ENCODE peak calls at places on chromosomes 5 and 9, in ten cellular contexts. One of them, this sample, is unnamed.

GRCh38 chr5:154824070-154824469 is 26.3 kb downstream of the FAXDC2 start:
- DNase-seq in T-cell: no peak
- DNase-seq in stromal cell of bone marrow: no peak
- DNase-seq in amniotic stem cell: no peak
- DNase-seq in coronary artery: no peak
- DNase-seq in iPS DF 19.7: no peak
- DNase-seq in stimulated activated CD8-positive, alpha-beta memory T cell treated with anti-CD3 and anti-CD28 coated beads, Interleukin-4, amount 100 ng/mL, for 48 hours: no peak
- DNase-seq in islet precursor cell: no peak
- DNase-seq in B cell: no peak
- DNase-seq in cardiac muscle cell: no peak
- DNase-seq in this sample: no peak

GRCh38 chr9:133771486-133772482 is 33.6 kb upstream of the SARDH start:
- DNase-seq in T-cell: no peak
- DNase-seq in stromal cell of bone marrow: no peak
- DNase-seq in amniotic stem cell: no peak
- DNase-seq in coronary artery: peak; percentile 62
- DNase-seq in iPS DF 19.7: no peak
- DNase-seq in stimulated activated CD8-positive, alpha-beta memory T cell treated with anti-CD3 and anti-CD28 coated beads, Interleukin-4, amount 100 ng/mL, for 48 hours: no peak
- DNase-seq in islet precursor cell: peak; percentile 46
- DNase-seq in B cell: no peak
- DNase-seq in cardiac muscle cell: no peak
- DNase-seq in this sample: no peak

GRCh38 chr5:73303139-73304079 is 130.4 kb downstream of the TMEM174 start:
- DNase-seq in T-cell: no peak
- DNase-seq in stromal cell of bone marrow: no peak
- DNase-seq in amniotic stem cell: no peak
- DNase-seq in coronary artery: no peak
- DNase-seq in iPS DF 19.7: no peak
- DNase-seq in stimulated activated CD8-positive, alpha-beta memory T cell treated with anti-CD3 and anti-CD28 coated beads, Interleukin-4, amount 100 ng/mL, for 48 hours: no peak
- DNase-seq in islet precursor cell: peak; percentile 78
- DNase-seq in B cell: peak; percentile 34
- DNase-seq in cardiac muscle cell: no peak
- DNase-seq in this sample: no peak

GRCh38 chr5:22889714-22890113 is 36.6 kb upstream of the CDH12 start:
- DNase-seq in T-cell: no peak
- DNase-seq in stromal cell of bone marrow: no peak
- DNase-seq in amniotic stem cell: no peak
- DNase-seq in coronary artery: no peak
- DNase-seq in iPS DF 19.7: no peak
- DNase-seq in stimulated activated CD8-positive, alpha-beta memory T cell treated with anti-CD3 and anti-CD28 coated beads, Interleukin-4, amount 100 ng/mL, for 48 hours: no peak
- DNase-seq in islet precursor cell: no peak
- DNase-seq in B cell: no peak
- DNase-seq in cardiac muscle cell: no peak
- DNase-seq in this sample: no peak

GRCh38 chr5:80220268-80220897 is 35.5 kb downstream of the SERINC5 start:
- DNase-seq in T-cell: no peak
- DNase-seq in stromal cell of bone marrow: no peak
- DNase-seq in amniotic stem cell: no peak
- DNase-seq in coronary artery: no peak
- DNase-seq in iPS DF 19.7: no peak
- DNase-seq in stimulated activated CD8-positive, alpha-beta memory T cell treated with anti-CD3 and anti-CD28 coated beads, Interleukin-4, amount 100 ng/mL, for 48 hours: no peak
- DNase-seq in islet precursor cell: no peak
- DNase-seq in B cell: no peak
- DNase-seq in cardiac muscle cell: no peak
- DNase-seq in this sample: no peak

GRCh38 chr9:37675661-37676060 is 24.9 kb downstream of the FRMPD1 start:
- DNase-seq in T-cell: no peak
- DNase-seq in stromal cell of bone marrow: no peak
- DNase-seq in amniotic stem cell: no peak
- DNase-seq in coronary artery: no peak
- DNase-seq in iPS DF 19.7: no peak
- DNase-seq in stimulated activated CD8-positive, alpha-beta memory T cell treated with anti-CD3 and anti-CD28 coated beads, Interleukin-4, amount 100 ng/mL, for 48 hours: no peak
- DNase-seq in islet precursor cell: no peak
- DNase-seq in B cell: no peak
- DNase-seq in cardiac muscle cell: no peak
- DNase-seq in this sample: no peak

GRCh38 chr5:1856596-1857255 is 26.0 kb downstream of the IRX4 start:
- DNase-seq in T-cell: no peak
- DNase-seq in stromal cell of bone marrow: no peak
- DNase-seq in amniotic stem cell: no peak
- DNase-seq in coronary artery: no peak
- DNase-seq in iPS DF 19.7: no peak
- DNase-seq in stimulated activated CD8-positive, alpha-beta memory T cell treated with anti-CD3 and anti-CD28 coated beads, Interleukin-4, amount 100 ng/mL, for 48 hours: no peak
- DNase-seq in islet precursor cell: no peak
- DNase-seq in B cell: no peak
- DNase-seq in cardiac muscle cell: no peak
- DNase-seq in this sample: no peak

GRCh38 chr9:123933801-123934200 is 3.9 kb upstream of the DENND1A start:
- DNase-seq in T-cell: no peak
- DNase-seq in stromal cell of bone marrow: no peak
- DNase-seq in amniotic stem cell: no peak
- DNase-seq in coronary artery: no peak
- DNase-seq in iPS DF 19.7: no peak
- DNase-seq in stimulated activated CD8-positive, alpha-beta memory T cell treated with anti-CD3 and anti-CD28 coated beads, Interleukin-4, amount 100 ng/mL, for 48 hours: no peak
- DNase-seq in islet precursor cell: no peak
- DNase-seq in B cell: no peak
- DNase-seq in cardiac muscle cell: no peak
- DNase-seq in this sample: no peak

GRCh38 chr5:31029925-31030324 is 163.6 kb upstream of the CDH6 start:
- DNase-seq in T-cell: no peak
- DNase-seq in stromal cell of bone marrow: no peak
- DNase-seq in amniotic stem cell: no peak
- DNase-seq in coronary artery: no peak
- DNase-seq in iPS DF 19.7: no peak
- DNase-seq in stimulated activated CD8-positive, alpha-beta memory T cell treated with anti-CD3 and anti-CD28 coated beads, Interleukin-4, amount 100 ng/mL, for 48 hours: no peak
- DNase-seq in islet precursor cell: no peak
- DNase-seq in B cell: no peak
- DNase-seq in cardiac muscle cell: no peak
- DNase-seq in this sample: no peak

GRCh38 chr5:139431706-139432105 is 7.6 kb downstream of the DNAJC18 start:
- DNase-seq in T-cell: no peak
- DNase-seq in stromal cell of bone marrow: no peak
- DNase-seq in amniotic stem cell: no peak
- DNase-seq in coronary artery: no peak
- DNase-seq in iPS DF 19.7: no peak
- DNase-seq in stimulated activated CD8-positive, alpha-beta memory T cell treated with anti-CD3 and anti-CD28 coated beads, Interleukin-4, amount 100 ng/mL, for 48 hours: no peak
- DNase-seq in islet precursor cell: no peak
- DNase-seq in B cell: no peak
- DNase-seq in cardiac muscle cell: no peak
- DNase-seq in this sample: no peak

GRCh38 chr9:1460143-1460769 is 410.1 kb downstream of the DMRT2 start:
- DNase-seq in T-cell: no peak
- DNase-seq in stromal cell of bone marrow: no peak
- DNase-seq in amniotic stem cell: no peak
- DNase-seq in coronary artery: no peak
- DNase-seq in iPS DF 19.7: no peak
- DNase-seq in stimulated activated CD8-positive, alpha-beta memory T cell treated with anti-CD3 and anti-CD28 coated beads, Interleukin-4, amount 100 ng/mL, for 48 hours: no peak
- DNase-seq in islet precursor cell: no peak
- DNase-seq in B cell: no peak
- DNase-seq in cardiac muscle cell: peak; percentile 10
- DNase-seq in this sample: no peak

GRCh38 chr9:89621031-89621430 is 16.2 kb downstream of the GADD45G start:
- DNase-seq in T-cell: no peak
- DNase-seq in stromal cell of bone marrow: no peak
- DNase-seq in amniotic stem cell: no peak
- DNase-seq in coronary artery: no peak
- DNase-seq in iPS DF 19.7: no peak
- DNase-seq in stimulated activated CD8-positive, alpha-beta memory T cell treated with anti-CD3 and anti-CD28 coated beads, Interleukin-4, amount 100 ng/mL, for 48 hours: no peak
- DNase-seq in islet precursor cell: no peak
- DNase-seq in B cell: no peak
- DNase-seq in cardiac muscle cell: no peak
- DNase-seq in this sample: no peak

GRCh38 chr5:31113101-31113500 is 80.4 kb upstream of the CDH6 start:
- DNase-seq in T-cell: no peak
- DNase-seq in stromal cell of bone marrow: peak; percentile 31
- DNase-seq in amniotic stem cell: no peak
- DNase-seq in coronary artery: no peak
- DNase-seq in iPS DF 19.7: no peak
- DNase-seq in stimulated activated CD8-positive, alpha-beta memory T cell treated with anti-CD3 and anti-CD28 coated beads, Interleukin-4, amount 100 ng/mL, for 48 hours: no peak
- DNase-seq in islet precursor cell: no peak
- DNase-seq in B cell: no peak
- DNase-seq in cardiac muscle cell: peak; percentile 60
- DNase-seq in this sample: peak; percentile 42

GRCh38 chr5:109630109-109630508 is 59.6 kb upstream of the MAN2A1 start:
- DNase-seq in T-cell: no peak
- DNase-seq in stromal cell of bone marrow: peak; percentile 6
- DNase-seq in amniotic stem cell: no peak
- DNase-seq in coronary artery: no peak
- DNase-seq in iPS DF 19.7: no peak
- DNase-seq in stimulated activated CD8-positive, alpha-beta memory T cell treated with anti-CD3 and anti-CD28 coated beads, Interleukin-4, amount 100 ng/mL, for 48 hours: no peak
- DNase-seq in islet precursor cell: no peak
- DNase-seq in B cell: no peak
- DNase-seq in cardiac muscle cell: peak; percentile 0
- DNase-seq in this sample: no peak

GRCh38 chr5:173875189-173875588 is 13.0 kb upstream of the CPEB4 start:
- DNase-seq in T-cell: no peak
- DNase-seq in stromal cell of bone marrow: no peak
- DNase-seq in amniotic stem cell: no peak
- DNase-seq in coronary artery: no peak
- DNase-seq in iPS DF 19.7: no peak
- DNase-seq in stimulated activated CD8-positive, alpha-beta memory T cell treated with anti-CD3 and anti-CD28 coated beads, Interleukin-4, amount 100 ng/mL, for 48 hours: no peak
- DNase-seq in islet precursor cell: no peak
- DNase-seq in B cell: no peak
- DNase-seq in cardiac muscle cell: no peak
- DNase-seq in this sample: no peak

GRCh38 chr5:61625682-61626620 is 293.9 kb downstream of the ZSWIM6 start:
- DNase-seq in T-cell: no peak
- DNase-seq in stromal cell of bone marrow: no peak
- DNase-seq in amniotic stem cell: no peak
- DNase-seq in coronary artery: no peak
- DNase-seq in iPS DF 19.7: no peak
- DNase-seq in stimulated activated CD8-positive, alpha-beta memory T cell treated with anti-CD3 and anti-CD28 coated beads, Interleukin-4, amount 100 ng/mL, for 48 hours: peak; percentile 67
- DNase-seq in islet precursor cell: peak; percentile 90
- DNase-seq in B cell: peak; percentile 59
- DNase-seq in cardiac muscle cell: peak; percentile 58
- DNase-seq in this sample: peak; percentile 82

GRCh38 chr5:50962934-50963646 is 296.7 kb downstream of the PARP8 start:
- DNase-seq in T-cell: no peak
- DNase-seq in stromal cell of bone marrow: peak; percentile 36
- DNase-seq in amniotic stem cell: peak; percentile 3
- DNase-seq in coronary artery: no peak
- DNase-seq in iPS DF 19.7: no peak
- DNase-seq in stimulated activated CD8-positive, alpha-beta memory T cell treated with anti-CD3 and anti-CD28 coated beads, Interleukin-4, amount 100 ng/mL, for 48 hours: peak; percentile 83
- DNase-seq in islet precursor cell: peak; percentile 87
- DNase-seq in B cell: peak; percentile 72
- DNase-seq in cardiac muscle cell: peak; percentile 68
- DNase-seq in this sample: peak; percentile 89

GRCh38 chr9:20040991-20041606 is 252.3 kb upstream of the SLC24A2 start:
- DNase-seq in T-cell: no peak
- DNase-seq in stromal cell of bone marrow: no peak
- DNase-seq in amniotic stem cell: no peak
- DNase-seq in coronary artery: no peak
- DNase-seq in iPS DF 19.7: no peak
- DNase-seq in stimulated activated CD8-positive, alpha-beta memory T cell treated with anti-CD3 and anti-CD28 coated beads, Interleukin-4, amount 100 ng/mL, for 48 hours: no peak
- DNase-seq in islet precursor cell: no peak
- DNase-seq in B cell: no peak
- DNase-seq in cardiac muscle cell: no peak
- DNase-seq in this sample: no peak

GRCh38 chr5:68839019-68839552 is 254.7 kb upstream of the SLC30A5 start:
- DNase-seq in T-cell: no peak
- DNase-seq in stromal cell of bone marrow: peak; percentile 36
- DNase-seq in amniotic stem cell: peak; percentile 74
- DNase-seq in coronary artery: no peak
- DNase-seq in iPS DF 19.7: no peak
- DNase-seq in stimulated activated CD8-positive, alpha-beta memory T cell treated with anti-CD3 and anti-CD28 coated beads, Interleukin-4, amount 100 ng/mL, for 48 hours: no peak
- DNase-seq in islet precursor cell: no peak
- DNase-seq in B cell: no peak
- DNase-seq in cardiac muscle cell: peak; percentile 16
- DNase-seq in this sample: no peak

GRCh38 chr5:41790038-41790776 is 80.0 kb downstream of the OXCT1 start:
- DNase-seq in T-cell: no peak
- DNase-seq in stromal cell of bone marrow: no peak
- DNase-seq in amniotic stem cell: no peak
- DNase-seq in coronary artery: no peak
- DNase-seq in iPS DF 19.7: no peak
- DNase-seq in stimulated activated CD8-positive, alpha-beta memory T cell treated with anti-CD3 and anti-CD28 coated beads, Interleukin-4, amount 100 ng/mL, for 48 hours: no peak
- DNase-seq in islet precursor cell: no peak
- DNase-seq in B cell: no peak
- DNase-seq in cardiac muscle cell: no peak
- DNase-seq in this sample: no peak

GRCh38 chr9:10048994-10049393 is 563.8 kb downstream of the PTPRD start:
- DNase-seq in T-cell: no peak
- DNase-seq in stromal cell of bone marrow: no peak
- DNase-seq in amniotic stem cell: no peak
- DNase-seq in coronary artery: no peak
- DNase-seq in iPS DF 19.7: no peak
- DNase-seq in stimulated activated CD8-positive, alpha-beta memory T cell treated with anti-CD3 and anti-CD28 coated beads, Interleukin-4, amount 100 ng/mL, for 48 hours: no peak
- DNase-seq in islet precursor cell: no peak
- DNase-seq in B cell: no peak
- DNase-seq in cardiac muscle cell: no peak
- DNase-seq in this sample: no peak

GRCh38 chr9:124473310-124473709 is 23.1 kb downstream of the ADGRD2 start:
- DNase-seq in T-cell: no peak
- DNase-seq in stromal cell of bone marrow: no peak
- DNase-seq in amniotic stem cell: no peak
- DNase-seq in coronary artery: no peak
- DNase-seq in iPS DF 19.7: no peak
- DNase-seq in stimulated activated CD8-positive, alpha-beta memory T cell treated with anti-CD3 and anti-CD28 coated beads, Interleukin-4, amount 100 ng/mL, for 48 hours: no peak
- DNase-seq in islet precursor cell: no peak
- DNase-seq in B cell: no peak
- DNase-seq in cardiac muscle cell: peak; percentile 6
- DNase-seq in this sample: no peak

GRCh38 chr9:134735441-134736175 is 94.0 kb downstream of the COL5A1 start:
- DNase-seq in T-cell: no peak
- DNase-seq in stromal cell of bone marrow: no peak
- DNase-seq in amniotic stem cell: no peak
- DNase-seq in coronary artery: no peak
- DNase-seq in iPS DF 19.7: no peak
- DNase-seq in stimulated activated CD8-positive, alpha-beta memory T cell treated with anti-CD3 and anti-CD28 coated beads, Interleukin-4, amount 100 ng/mL, for 48 hours: no peak
- DNase-seq in islet precursor cell: no peak
- DNase-seq in B cell: no peak
- DNase-seq in cardiac muscle cell: no peak
- DNase-seq in this sample: no peak

GRCh38 chr5:120082316-120083068 is 381.6 kb upstream of the PRR16 start:
- DNase-seq in T-cell: no peak
- DNase-seq in stromal cell of bone marrow: no peak
- DNase-seq in amniotic stem cell: no peak
- DNase-seq in coronary artery: no peak
- DNase-seq in iPS DF 19.7: no peak
- DNase-seq in stimulated activated CD8-positive, alpha-beta memory T cell treated with anti-CD3 and anti-CD28 coated beads, Interleukin-4, amount 100 ng/mL, for 48 hours: no peak
- DNase-seq in islet precursor cell: no peak
- DNase-seq in B cell: no peak
- DNase-seq in cardiac muscle cell: no peak
- DNase-seq in this sample: no peak

GRCh38 chr9:137298983-137299521 is 3.0 kb downstream of the NRARP start:
- DNase-seq in T-cell: no peak
- DNase-seq in stromal cell of bone marrow: no peak
- DNase-seq in amniotic stem cell: no peak
- DNase-seq in coronary artery: no peak
- DNase-seq in iPS DF 19.7: no peak
- DNase-seq in stimulated activated CD8-positive, alpha-beta memory T cell treated with anti-CD3 and anti-CD28 coated beads, Interleukin-4, amount 100 ng/mL, for 48 hours: no peak
- DNase-seq in islet precursor cell: no peak
- DNase-seq in B cell: no peak
- DNase-seq in cardiac muscle cell: no peak
- DNase-seq in this sample: no peak